ENCODE peak calls at places on chromosome X, in four cellular contexts. N is fibroblast of the aortic adventitia, I is osteocyte, A is mammary epithelial cell. O is an unnamed sample.

GRCh38 chrX:42704454-42704853 is 73.5 kb downstream of the PPP1R2C start:
- DNase-seq in N (peak; percentile 54), I (no peak), A (no peak), O (no peak)

GRCh38 chrX:53047228-53047627 is 1.4 kb upstream of the GPR173 start:
- DNase-seq in N (peak; percentile 39), I (no peak), A (no peak), O (peak; percentile 2)

GRCh38 chrX:150902434-150903109 is 4.1 kb upstream of the CD99L2 start:
- DNase-seq in N (no peak), I (no peak), A (no peak), O (no peak)

GRCh38 chrX:68895339-68896250 is 66.8 kb downstream of the EFNB1 start:
- DNase-seq in N (peak; percentile 35), I (no peak), A (peak; percentile 65), O (no peak)

GRCh38 chrX:23525531-23525930 is 141.8 kb upstream of the PRDX4 start:
- DNase-seq in N (no peak), I (no peak), A (peak; percentile 59), O (no peak)

GRCh38 chrX:1093586-1094538 is 118.6 kb downstream of the CRLF2 start:
- DNase-seq in N (no peak), I (no peak), A (no peak), O (no peak)

GRCh38 chrX:71998836-71999509 is 88.3 kb downstream of the NHSL2 start:
- DNase-seq in N (peak; percentile 36), I (peak; percentile 60), A (no peak), O (peak; percentile 8)

GRCh38 chrX:53088136-53088974 is 5.6 kb upstream of the KANTR start:
- DNase-seq in N (peak; percentile 80), I (no peak), A (peak; percentile 80), O (peak; percentile 62)

GRCh38 chrX:123731258-123731986 is 1.4 kb downstream of the THOC2 start:
- DNase-seq in N (peak; percentile 19), I (peak; percentile 80), A (no peak), O (no peak)

GRCh38 chrX:9538544-9539045 is 73.7 kb downstream of the TBL1X start:
- DNase-seq in N (no peak), I (no peak), A (no peak), O (no peak)

GRCh38 chrX:40411350-40412111 is 169.2 kb upstream of the ATP6AP2 start:
- DNase-seq in N (no peak), I (no peak), A (no peak), O (no peak)

GRCh38 chrX:40661489-40661888 is 14.1 kb upstream of the CXorf38 start:
- DNase-seq in N (no peak), I (no peak), A (no peak), O (no peak)

GRCh38 chrX:71107762-71108360 is 1.3 kb upstream of the CXorf65 start:
- DNase-seq in N (no peak), I (no peak), A (no peak), O (no peak)

GRCh38 chrX:139889760-139890159 is 43.1 kb downstream of the ATP11C start:
- DNase-seq in N (peak; percentile 32), I (no peak), A (peak; percentile 18), O (peak; percentile 11)

GRCh38 chrX:129318375-129318774 is 204.9 kb downstream of the SMARCA1 start:
- DNase-seq in N (peak; percentile 26), I (no peak), A (peak; percentile 1), O (peak; percentile 5)

DNA sequence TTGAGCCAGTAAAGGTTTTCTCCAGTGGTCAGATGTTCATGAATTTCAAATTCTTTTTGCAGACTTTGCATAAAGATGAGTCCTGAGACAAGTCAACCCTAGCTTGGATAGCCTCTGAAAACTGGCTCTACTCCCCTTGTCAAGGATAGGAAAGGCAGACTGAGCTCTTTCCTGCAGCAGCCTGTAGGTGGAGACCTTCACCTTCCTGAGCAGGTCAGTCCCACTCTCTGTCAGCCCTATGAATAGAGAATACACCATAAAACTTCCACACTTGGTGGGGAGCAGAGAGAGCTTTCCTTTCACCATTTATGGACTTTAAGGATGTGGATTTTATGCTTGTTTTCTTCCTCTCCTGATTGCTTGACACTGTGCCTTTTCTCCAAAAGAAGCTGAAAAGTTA is 41.9 kb downstream of the PCDH19 start:
- DNase-seq in N (no peak), I (no peak), A (peak; percentile 16), O (no peak)
- TF ChIP-seq CTCF in N (peak; percentile 20), I (peak; percentile 22), A (peak; percentile 74), O (peak; percentile 26)

GRCh38 chrX:30215357-30215843 is at the start of gene MAGEB2:
- DNase-seq in N (no peak), I (no peak), A (no peak), O (no peak)
- TF ChIP-seq CTCF in N (no peak), I (no peak), A (no peak), O (no peak)

GRCh38 chrX:21975827-21976226 is 35.3 kb downstream of the SMS start:
- DNase-seq in N (peak; percentile 80), I (no peak), A (peak; percentile 19), O (peak; percentile 74)
- TF ChIP-seq CTCF in N (peak; percentile 52), I (peak; percentile 71), A (peak; percentile 40), O (peak; percentile 71)

GRCh38 chrX:80432863-80433262 is 12.6 kb downstream of the TENT5D start:
- DNase-seq in N (peak; percentile 85), I (no peak), A (no peak), O (no peak)

GRCh38 chrX:80431502-80431832 is 11.2 kb downstream of the TENT5D start:
- DNase-seq in N (peak; percentile 4), I (no peak), A (no peak), O (no peak)

GRCh38 chrX:80432441-80432840 is 12.2 kb downstream of the TENT5D start:
- DNase-seq in N (peak; percentile 72), I (no peak), A (no peak), O (no peak)

GRCh38 chrX:80430826-80431501 is 10.7 kb downstream of the TENT5D start:
- DNase-seq in N (peak; percentile 37), I (no peak), A (no peak), O (no peak)
- TF ChIP-seq CTCF in N (peak; percentile 24), I (no peak), A (peak; percentile 24), O (peak; percentile 44)

GRCh38 chrX:107548775-107549174 is 79.5 kb upstream of the PRPS1 start:
- DNase-seq in N (no peak), I (no peak), A (no peak), O (no peak)
- TF ChIP-seq CTCF in N (no peak), I (no peak), A (no peak), O (no peak)

DNA sequence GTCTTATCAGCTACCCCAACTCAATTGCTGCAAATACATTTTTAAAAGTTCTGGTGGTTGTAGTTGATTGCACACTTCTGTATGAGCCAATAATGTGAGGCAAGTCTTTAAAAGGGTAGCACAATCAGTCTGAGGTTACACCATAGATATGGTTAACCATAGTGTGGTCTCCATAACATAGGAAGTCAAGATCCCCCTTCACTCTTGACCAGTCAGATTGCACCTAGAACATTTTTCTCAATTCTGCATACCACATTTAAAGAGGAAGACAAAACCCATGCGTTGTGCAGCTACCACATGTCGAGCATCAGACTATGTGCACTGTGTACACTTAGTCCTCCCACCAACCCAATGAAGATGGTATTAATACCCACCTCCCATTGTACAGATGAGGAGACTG is 26.5 kb upstream of the CYBB start:
- DNase-seq in N (no peak), I (no peak), A (no peak), O (no peak)
- TF ChIP-seq CTCF in N (no peak), I (no peak), A (no peak), O (no peak)

DNA sequence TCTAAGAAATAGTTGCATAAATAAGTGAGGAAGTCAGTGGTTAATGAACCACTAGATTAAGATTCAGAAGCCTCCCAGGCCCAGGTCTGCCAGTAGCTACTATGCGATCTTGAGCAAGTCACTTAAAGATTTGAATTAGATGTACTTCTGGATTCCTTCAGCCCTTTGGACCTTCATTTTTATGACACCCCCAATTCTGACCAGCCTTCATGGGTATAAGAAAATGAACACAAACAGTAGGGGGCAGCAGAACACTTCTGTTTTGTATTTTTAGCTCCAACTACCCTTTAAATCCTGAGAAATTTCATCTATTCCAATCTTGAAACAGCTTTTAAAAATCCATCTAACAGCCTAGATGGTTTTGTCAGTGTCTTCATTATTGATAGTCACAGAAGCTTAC is 19.0 kb downstream of the TMEM47 start:
- DNase-seq in N (peak; percentile 72), I (no peak), A (no peak), O (peak; percentile 21)
- TF ChIP-seq CTCF in N (peak; percentile 36), I (peak; percentile 74), A (peak; percentile 59), O (peak; percentile 79)

O was measured in HFFc6.